ENCODE peak calls at places on chromosomes 4 and X, in ten cellular contexts. One of them, this sample, is unnamed.

GRCh38 chr4:109462802-109463201 is 29.2 kb downstream of the SEC24B start:
- DNase-seq in ovary: no peak
- DNase-seq in right lobe of liver: no peak
- DNase-seq in IMR-90: no peak
- DNase-seq in uterus: no peak
- DNase-seq in esophagus squamous epithelium: no peak
- DNase-seq in tibial nerve: no peak
- DNase-seq in lower leg skin: no peak
- DNase-seq in K562: no peak
- DNase-seq in thyroid gland: no peak
- DNase-seq in this sample: no peak

GRCh38 chr4:101279377-101279871 is 67.9 kb downstream of the PPP3CA start:
- DNase-seq in ovary: peak
- DNase-seq in right lobe of liver: no peak
- DNase-seq in IMR-90: peak
- DNase-seq in uterus: peak
- DNase-seq in esophagus squamous epithelium: no peak
- DNase-seq in tibial nerve: no peak
- DNase-seq in lower leg skin: peak
- DNase-seq in K562: no peak
- DNase-seq in thyroid gland: no peak
- DNase-seq in this sample: peak

GRCh38 chr4:174474457-174475075 is 47.7 kb downstream of the HPGD start:
- DNase-seq in ovary: no peak
- DNase-seq in right lobe of liver: no peak
- DNase-seq in IMR-90: no peak
- DNase-seq in uterus: no peak
- DNase-seq in esophagus squamous epithelium: no peak
- DNase-seq in tibial nerve: no peak
- DNase-seq in lower leg skin: no peak
- DNase-seq in K562: no peak
- DNase-seq in thyroid gland: no peak
- DNase-seq in this sample: peak

GRCh38 chr4:169305651-169306050 is 34.9 kb upstream of the SH3RF1 start:
- DNase-seq in ovary: no peak
- DNase-seq in right lobe of liver: no peak
- DNase-seq in IMR-90: peak
- DNase-seq in uterus: no peak
- DNase-seq in esophagus squamous epithelium: no peak
- DNase-seq in tibial nerve: no peak
- DNase-seq in lower leg skin: no peak
- DNase-seq in K562: no peak
- DNase-seq in thyroid gland: peak
- DNase-seq in this sample: no peak

GRCh38 chr4:11429646-11430045 is 952 bp upstream of the HS3ST1 start:
- DNase-seq in ovary: no peak
- DNase-seq in right lobe of liver: no peak
- DNase-seq in IMR-90: no peak
- DNase-seq in uterus: no peak
- DNase-seq in esophagus squamous epithelium: no peak
- DNase-seq in tibial nerve: no peak
- DNase-seq in lower leg skin: no peak
- DNase-seq in K562: no peak
- DNase-seq in thyroid gland: no peak
- DNase-seq in this sample: no peak

GRCh38 chr4:145154573-145154972 is 25.8 kb downstream of the OTUD4 start:
- DNase-seq in ovary: no peak
- DNase-seq in right lobe of liver: no peak
- DNase-seq in IMR-90: peak
- DNase-seq in uterus: no peak
- DNase-seq in esophagus squamous epithelium: no peak
- DNase-seq in tibial nerve: no peak
- DNase-seq in lower leg skin: no peak
- DNase-seq in K562: no peak
- DNase-seq in thyroid gland: peak
- DNase-seq in this sample: peak

GRCh38 chrX:40863671-40864070 is 128.3 kb upstream of the MED14 start:
- DNase-seq in ovary: no peak
- DNase-seq in right lobe of liver: no peak
- DNase-seq in IMR-90: no peak
- DNase-seq in uterus: no peak
- DNase-seq in esophagus squamous epithelium: no peak
- DNase-seq in tibial nerve: no peak
- DNase-seq in lower leg skin: no peak
- DNase-seq in K562: no peak
- DNase-seq in thyroid gland: no peak
- DNase-seq in this sample: no peak

GRCh38 chrX:135403374-135403773 is 18.4 kb upstream of the SMIM10L2A start:
- DNase-seq in ovary: no peak
- DNase-seq in right lobe of liver: no peak
- DNase-seq in IMR-90: no peak
- DNase-seq in uterus: no peak
- DNase-seq in esophagus squamous epithelium: no peak
- DNase-seq in tibial nerve: no peak
- DNase-seq in lower leg skin: no peak
- DNase-seq in K562: no peak
- DNase-seq in thyroid gland: no peak
- DNase-seq in this sample: no peak

GRCh38 chrX:74421181-74422028 is at the start of gene SLC16A2:
- DNase-seq in ovary: peak
- DNase-seq in right lobe of liver: peak
- DNase-seq in IMR-90: peak
- DNase-seq in uterus: peak
- DNase-seq in esophagus squamous epithelium: no peak
- DNase-seq in tibial nerve: peak
- DNase-seq in lower leg skin: peak
- DNase-seq in K562: no peak
- DNase-seq in thyroid gland: peak
- DNase-seq in this sample: no peak

GRCh38 chr4:165684177-165684870 is 188.7 kb upstream of the TLL1 start:
- DNase-seq in ovary: no peak
- DNase-seq in right lobe of liver: no peak
- DNase-seq in IMR-90: no peak
- DNase-seq in uterus: no peak
- DNase-seq in esophagus squamous epithelium: no peak
- DNase-seq in tibial nerve: no peak
- DNase-seq in lower leg skin: no peak
- DNase-seq in K562: no peak
- DNase-seq in thyroid gland: no peak
- DNase-seq in this sample: no peak

GRCh38 chr4:146336413-146336807 is 122.1 kb downstream of the REELD1 start:
- DNase-seq in ovary: no peak
- DNase-seq in right lobe of liver: no peak
- DNase-seq in IMR-90: peak
- DNase-seq in uterus: no peak
- DNase-seq in esophagus squamous epithelium: no peak
- DNase-seq in tibial nerve: no peak
- DNase-seq in lower leg skin: no peak
- DNase-seq in K562: no peak
- DNase-seq in thyroid gland: no peak
- DNase-seq in this sample: no peak

GRCh38 chr4:90951037-90951436 is 823.8 kb downstream of the CCSER1 start:
- DNase-seq in ovary: no peak
- DNase-seq in right lobe of liver: no peak
- DNase-seq in IMR-90: peak
- DNase-seq in uterus: no peak
- DNase-seq in esophagus squamous epithelium: no peak
- DNase-seq in tibial nerve: no peak
- DNase-seq in lower leg skin: no peak
- DNase-seq in K562: no peak
- DNase-seq in thyroid gland: no peak
- DNase-seq in this sample: no peak

GRCh38 chrX:1466971-1467561 is 14.4 kb upstream of the ASMTL start:
- DNase-seq in ovary: no peak
- DNase-seq in right lobe of liver: peak
- DNase-seq in IMR-90: no peak
- DNase-seq in uterus: no peak
- DNase-seq in esophagus squamous epithelium: peak
- DNase-seq in tibial nerve: no peak
- DNase-seq in lower leg skin: peak
- DNase-seq in K562: no peak
- DNase-seq in thyroid gland: no peak
- DNase-seq in this sample: no peak

GRCh38 chr4:151629097-151629783 is 131.6 kb downstream of the GATB start:
- DNase-seq in ovary: no peak
- DNase-seq in right lobe of liver: no peak
- DNase-seq in IMR-90: no peak
- DNase-seq in uterus: no peak
- DNase-seq in esophagus squamous epithelium: no peak
- DNase-seq in tibial nerve: no peak
- DNase-seq in lower leg skin: no peak
- DNase-seq in K562: no peak
- DNase-seq in thyroid gland: no peak
- DNase-seq in this sample: no peak

GRCh38 chrX:133267621-133268020 is 49.5 kb upstream of the TFDP3 start:
- DNase-seq in ovary: no peak
- DNase-seq in right lobe of liver: no peak
- DNase-seq in IMR-90: no peak
- DNase-seq in uterus: no peak
- DNase-seq in esophagus squamous epithelium: no peak
- DNase-seq in tibial nerve: no peak
- DNase-seq in lower leg skin: no peak
- DNase-seq in K562: no peak
- DNase-seq in thyroid gland: no peak
- DNase-seq in this sample: no peak

GRCh38 chr4:113979157-113979972 is at the start of gene ARSJ:
- DNase-seq in ovary: peak
- DNase-seq in right lobe of liver: peak
- DNase-seq in IMR-90: peak
- DNase-seq in uterus: peak
- DNase-seq in esophagus squamous epithelium: no peak
- DNase-seq in tibial nerve: no peak
- DNase-seq in lower leg skin: peak
- DNase-seq in K562: no peak
- DNase-seq in thyroid gland: peak
- DNase-seq in this sample: no peak
- TF ChIP-seq POLR2A in ovary: peak
- TF ChIP-seq POLR2A in right lobe of liver: peak
- TF ChIP-seq POLR2A in IMR-90: peak
- TF ChIP-seq POLR2A in uterus: peak
- TF ChIP-seq POLR2A in esophagus squamous epithelium: no peak
- TF ChIP-seq POLR2A in tibial nerve: no peak
- TF ChIP-seq POLR2A in lower leg skin: no peak
- TF ChIP-seq POLR2A in K562: no peak
- TF ChIP-seq POLR2A in thyroid gland: peak
- TF ChIP-seq POLR2A in this sample: no peak

DNA sequence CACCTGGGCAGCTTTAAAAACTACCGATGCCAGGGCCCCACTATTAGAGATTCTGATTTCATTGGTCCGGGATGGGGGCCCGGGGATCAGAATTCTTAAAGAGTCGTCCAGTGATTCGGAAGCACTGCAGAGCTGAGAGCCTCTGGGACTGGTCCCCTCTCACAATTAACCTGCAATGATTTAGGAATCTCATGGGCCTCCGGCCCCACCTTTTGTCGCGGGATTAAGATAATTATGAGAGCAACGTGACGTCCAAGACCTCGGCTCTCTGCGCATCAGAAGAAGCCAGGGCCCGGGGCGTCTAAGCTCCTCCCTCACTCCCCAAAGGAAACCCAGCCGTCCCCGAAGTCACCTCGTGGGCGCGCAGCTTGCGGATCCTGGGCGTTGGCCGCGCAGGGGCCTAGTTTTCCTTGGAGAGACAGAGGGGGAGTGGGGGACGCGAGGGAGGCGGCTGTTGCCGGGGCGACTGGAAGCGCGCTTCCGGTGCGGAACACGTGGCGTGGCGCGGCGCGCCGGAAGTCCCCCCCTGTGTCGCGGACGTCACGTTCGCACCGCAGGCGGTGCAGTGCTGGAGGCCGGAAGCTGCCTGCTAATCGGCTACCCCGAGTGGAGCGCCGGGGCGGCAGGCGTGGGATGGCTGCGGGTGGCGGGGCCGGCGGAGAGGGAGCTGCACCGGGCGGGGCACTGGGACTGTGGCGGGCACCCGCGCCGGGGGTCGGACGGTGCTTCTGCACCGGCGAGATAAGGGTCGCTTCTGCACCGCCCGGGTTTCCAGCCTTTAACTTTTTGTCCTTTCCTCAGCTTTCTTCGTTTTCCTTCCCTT is at the start of gene GEMIN8:
- DNase-seq in ovary: peak
- DNase-seq in right lobe of liver: peak
- DNase-seq in IMR-90: peak
- DNase-seq in uterus: peak
- DNase-seq in esophagus squamous epithelium: peak
- DNase-seq in tibial nerve: peak
- DNase-seq in lower leg skin: peak
- DNase-seq in K562: peak
- DNase-seq in thyroid gland: peak
- DNase-seq in this sample: peak
- TF ChIP-seq POLR2A in ovary: peak
- TF ChIP-seq POLR2A in right lobe of liver: peak
- TF ChIP-seq POLR2A in IMR-90: peak
- TF ChIP-seq POLR2A in uterus: peak
- TF ChIP-seq POLR2A in esophagus squamous epithelium: no peak
- TF ChIP-seq POLR2A in tibial nerve: peak
- TF ChIP-seq POLR2A in lower leg skin: no peak
- TF ChIP-seq POLR2A in K562: peak
- TF ChIP-seq POLR2A in thyroid gland: peak
- TF ChIP-seq POLR2A in this sample: peak

DNA sequence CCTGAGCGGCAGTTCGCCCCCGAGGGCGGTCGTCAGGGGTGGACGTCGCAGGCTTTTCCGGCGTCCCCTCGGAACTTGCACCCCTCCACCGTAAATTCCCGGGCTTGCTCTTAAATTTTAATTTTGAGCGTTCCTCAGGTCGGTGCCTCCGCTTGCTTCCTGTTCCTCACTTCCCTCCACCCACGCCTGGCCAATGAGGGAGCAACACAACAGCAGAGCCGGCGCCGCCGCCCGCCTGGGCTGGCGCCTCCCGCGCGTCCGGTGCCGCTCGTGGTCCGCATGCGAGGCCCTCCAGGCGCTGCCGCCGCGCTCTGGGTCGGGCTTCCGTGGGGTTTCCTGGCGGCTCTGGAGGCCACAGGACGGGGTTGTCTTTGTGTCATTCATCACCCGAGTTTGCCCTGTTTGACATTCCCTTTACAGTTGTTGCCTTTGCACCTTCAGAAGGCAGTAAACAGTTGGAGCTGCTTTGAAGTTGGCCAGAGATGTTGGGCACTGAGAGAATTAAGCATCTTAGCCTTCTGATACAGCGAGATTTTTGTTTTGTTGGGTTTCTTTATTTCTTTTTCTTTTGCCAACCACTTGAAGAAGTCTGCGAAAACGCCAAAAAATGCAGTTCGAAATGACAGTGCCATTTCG is 692 bp downstream of the SPCS3 start:
- DNase-seq in ovary: peak
- DNase-seq in right lobe of liver: peak
- DNase-seq in IMR-90: peak
- DNase-seq in uterus: peak
- DNase-seq in esophagus squamous epithelium: peak
- DNase-seq in tibial nerve: peak
- DNase-seq in lower leg skin: peak
- DNase-seq in K562: peak
- DNase-seq in thyroid gland: peak
- DNase-seq in this sample: peak
- TF ChIP-seq POLR2A in ovary: peak
- TF ChIP-seq POLR2A in right lobe of liver: no peak
- TF ChIP-seq POLR2A in IMR-90: peak
- TF ChIP-seq POLR2A in uterus: peak
- TF ChIP-seq POLR2A in esophagus squamous epithelium: no peak
- TF ChIP-seq POLR2A in tibial nerve: peak
- TF ChIP-seq POLR2A in lower leg skin: no peak
- TF ChIP-seq POLR2A in K562: no peak
- TF ChIP-seq POLR2A in thyroid gland: peak
- TF ChIP-seq POLR2A in this sample: no peak

GRCh38 chrX:318068-318738 is 393 bp downstream of the GTPBP6 start:
- DNase-seq in ovary: peak
- DNase-seq in right lobe of liver: peak
- DNase-seq in IMR-90: peak
- DNase-seq in uterus: peak
- DNase-seq in esophagus squamous epithelium: no peak
- DNase-seq in tibial nerve: peak
- DNase-seq in lower leg skin: peak
- DNase-seq in K562: peak
- DNase-seq in thyroid gland: peak
- DNase-seq in this sample: no peak
- TF ChIP-seq POLR2A in ovary: peak
- TF ChIP-seq POLR2A in right lobe of liver: peak
- TF ChIP-seq POLR2A in IMR-90: peak
- TF ChIP-seq POLR2A in uterus: peak
- TF ChIP-seq POLR2A in esophagus squamous epithelium: no peak
- TF ChIP-seq POLR2A in tibial nerve: peak
- TF ChIP-seq POLR2A in lower leg skin: no peak
- TF ChIP-seq POLR2A in K562: peak
- TF ChIP-seq POLR2A in thyroid gland: no peak
- TF ChIP-seq POLR2A in this sample: no peak